ENCODE peak calls at places on chromosome 1, in seven cellular contexts. S is hepatocyte; Z is left ventricle myocardium superior; W is anterior cingulate cortex; M is ovary; D is AG08396; V is effector CD4-positive, alpha-beta T cell. O is an unnamed sample.
A peak's percentile ranks its signal among the peaks of the same experiment; 100 is the strongest.

GRCh38 chr1:96096138-96097011 is 625.2 kb upstream of the PTBP2 start:
- DNase-seq in S (no peak), Z (no peak), W (no peak), M (no peak), D (no peak), V (no peak), O (no peak)

GRCh38 chr1:201019321-201019977 is 4.1 kb downstream of the KIF21B start:
- DNase-seq in S (peak; percentile 37), Z (peak; percentile 57), W (no peak), M (no peak), D (peak; percentile 45), V (peak; percentile 85), O (no peak)

GRCh38 chr1:207963429-207964194 is 52.7 kb upstream of the CD34 start:
- DNase-seq in S (peak; percentile 96), Z (peak; percentile 97), W (peak; percentile 82), M (peak; percentile 98), D (peak; percentile 99), V (peak; percentile 77), O (peak; percentile 98)

GRCh38 chr1:202661136-202661845 is 49.0 kb downstream of the SYT2 start:
- DNase-seq in S (no peak), Z (no peak), W (no peak), M (no peak), D (no peak), V (no peak), O (no peak)

GRCh38 chr1:198443374-198444233 is 96.9 kb downstream of the ATP6V1G3 start:
- DNase-seq in S (peak; percentile 26), Z (no peak), W (no peak), M (no peak), D (peak; percentile 56), V (no peak), O (no peak)

GRCh38 chr1:230636575-230637163 is 5.6 kb upstream of the COG2 start:
- DNase-seq in S (no peak), Z (no peak), W (no peak), M (no peak), D (no peak), V (no peak), O (no peak)

GRCh38 chr1:153572569-153573015 is 6.9 kb upstream of the S100A2 start:
- DNase-seq in S (peak; percentile 83), Z (peak; percentile 87), W (peak; percentile 40), M (peak; percentile 87), D (peak; percentile 84), V (peak; percentile 26), O (peak; percentile 94)

GRCh38 chr1:156948708-156949107 is 28.3 kb downstream of the LRRC71 start:
- DNase-seq in S (no peak), Z (no peak), W (no peak), M (no peak), D (no peak), V (no peak), O (no peak)

GRCh38 chr1:242427519-242427918 is 97.0 kb downstream of the PLD5 start:
- DNase-seq in S (no peak), Z (no peak), W (no peak), M (no peak), D (no peak), V (no peak), O (no peak)

GRCh38 chr1:164576311-164577271 is 17.6 kb downstream of the PBX1 start:
- DNase-seq in S (no peak), Z (peak; percentile 66), W (peak; percentile 35), M (peak; percentile 61), D (peak; percentile 49), V (no peak), O (no peak)

GRCh38 chr1:143652187-143652586 is 319.6 kb downstream of the FAM72C start:
- DNase-seq in S (no peak), Z (no peak), W (no peak), M (no peak), D (no peak), V (no peak), O (no peak)

GRCh38 chr1:30377230-30378022 is 346.0 kb downstream of the MATN1 start:
- DNase-seq in S (no peak), Z (no peak), W (no peak), M (no peak), D (no peak), V (no peak), O (no peak)

GRCh38 chr1:89844236-89844807 is 23.5 kb downstream of the LRRC8D start:
- DNase-seq in S (no peak), Z (no peak), W (no peak), M (no peak), D (peak; percentile 48), V (peak; percentile 37), O (no peak)

GRCh38 chr1:198253259-198253658 is 96.5 kb downstream of the NEK7 start:
- DNase-seq in S (no peak), Z (no peak), W (no peak), M (no peak), D (no peak), V (no peak), O (no peak)

O was measured in T47D.